ENCODE peak calls at places on chromosome 2, in seven cellular contexts. One of them, this sample, is unnamed. For H3K4me1, the result is how much of the 10 kb centered on the place peaks cover.

GRCh38 chr2:169693344-169693743 is 861 bp downstream of the CFAP210 start:
- DNase-seq in HCT116: peak
- DNase-seq in MM.1S: no peak
- DNase-seq in SK-N-SH: peak
- DNase-seq in OCI-LY7: peak
- DNase-seq in GM23248: peak
- DNase-seq in GM23338: peak
- DNase-seq in this sample: peak

GRCh38 chr2:40304340-40304739 is 147.6 kb downstream of the SLC8A1 start:
- DNase-seq in MM.1S: no peak
- DNase-seq in GM23248: peak
- DNase-seq in HCT116: no peak
- DNase-seq in GM23338: peak
- DNase-seq in OCI-LY7: no peak
- DNase-seq in SK-N-SH: no peak
- DNase-seq in this sample: no peak

GRCh38 chr2:134244091-134244490 is 9.8 kb upstream of the MGAT5 start:
- DNase-seq in SK-N-SH: no peak
- DNase-seq in HCT116: no peak
- DNase-seq in OCI-LY7: no peak
- DNase-seq in GM23248: peak
- DNase-seq in GM23338: no peak
- DNase-seq in MM.1S: no peak
- DNase-seq in this sample: no peak

GRCh38 chr2:6113796-6114195 is 421.6 kb downstream of the SOX11 start:
- DNase-seq in MM.1S: no peak
- DNase-seq in GM23248: no peak
- DNase-seq in HCT116: no peak
- DNase-seq in SK-N-SH: no peak
- DNase-seq in OCI-LY7: no peak
- DNase-seq in GM23338: no peak
- DNase-seq in this sample: no peak

GRCh38 chr2:66576381-66577330 is 141.7 kb downstream of the MEIS1 start:
- DNase-seq in GM23338: peak
- DNase-seq in GM23248: peak
- DNase-seq in HCT116: no peak
- DNase-seq in OCI-LY7: no peak
- DNase-seq in MM.1S: no peak
- DNase-seq in SK-N-SH: no peak
- DNase-seq in this sample: peak

GRCh38 chr2:100755441-100755840 is 64.5 kb upstream of the NPAS2 start:
- DNase-seq in MM.1S: no peak
- DNase-seq in GM23248: peak
- DNase-seq in SK-N-SH: no peak
- DNase-seq in GM23338: no peak
- DNase-seq in HCT116: no peak
- DNase-seq in OCI-LY7: no peak
- DNase-seq in this sample: peak

GRCh38 chr2:42030196-42030759 is 17.5 kb upstream of the PKDCC start:
- DNase-seq in MM.1S: no peak
- DNase-seq in GM23248: no peak
- DNase-seq in SK-N-SH: no peak
- DNase-seq in GM23338: peak
- DNase-seq in HCT116: no peak
- DNase-seq in OCI-LY7: no peak
- DNase-seq in this sample: no peak

GRCh38 chr2:207133862-207134519 is 31.8 kb downstream of the KLF7 start:
- DNase-seq in GM23338: peak
- DNase-seq in OCI-LY7: no peak
- DNase-seq in GM23248: peak
- DNase-seq in SK-N-SH: no peak
- DNase-seq in HCT116: no peak
- DNase-seq in MM.1S: peak
- DNase-seq in this sample: peak

GRCh38 chr2:147663153-147663961 is 181.5 kb upstream of the ACVR2A start:
- DNase-seq in MM.1S: peak
- DNase-seq in GM23338: no peak
- DNase-seq in GM23248: no peak
- DNase-seq in HCT116: no peak
- DNase-seq in OCI-LY7: no peak
- DNase-seq in SK-N-SH: no peak
- DNase-seq in this sample: no peak

GRCh38 chr2:177165103-177165583 is 47.5 kb upstream of the HNRNPA3 start:
- DNase-seq in HCT116: no peak
- DNase-seq in OCI-LY7: peak
- DNase-seq in GM23338: no peak
- DNase-seq in GM23248: peak
- DNase-seq in MM.1S: no peak
- DNase-seq in SK-N-SH: no peak
- DNase-seq in this sample: peak

GRCh38 chr2:67877281-67877680 is 185.5 kb downstream of the C1D start:
- DNase-seq in MM.1S: no peak
- DNase-seq in SK-N-SH: peak
- DNase-seq in HCT116: no peak
- DNase-seq in OCI-LY7: no peak
- DNase-seq in GM23338: peak
- DNase-seq in GM23248: no peak
- DNase-seq in this sample: no peak

GRCh38 chr2:199309973-199310372 is 147.8 kb downstream of the SATB2 start:
- DNase-seq in SK-N-SH: no peak
- DNase-seq in OCI-LY7: peak
- DNase-seq in GM23338: no peak
- DNase-seq in HCT116: no peak
- DNase-seq in MM.1S: no peak
- DNase-seq in GM23248: no peak
- DNase-seq in this sample: no peak

GRCh38 chr2:176500921-176501320 is 231.7 kb downstream of the MTX2 start:
- DNase-seq in MM.1S: no peak
- DNase-seq in OCI-LY7: no peak
- DNase-seq in GM23338: no peak
- DNase-seq in HCT116: no peak
- DNase-seq in SK-N-SH: no peak
- DNase-seq in GM23248: peak
- DNase-seq in this sample: no peak

GRCh38 chr2:132577693-132578092 is 92.3 kb downstream of the LYPD1 start:
- DNase-seq in GM23338: no peak
- DNase-seq in MM.1S: no peak
- DNase-seq in OCI-LY7: no peak
- DNase-seq in SK-N-SH: no peak
- DNase-seq in GM23248: no peak
- DNase-seq in HCT116: no peak
- DNase-seq in this sample: no peak

GRCh38 chr2:128282246-128282975 is 36.3 kb downstream of the HS6ST1 start:
- DNase-seq in HCT116: no peak
- DNase-seq in MM.1S: no peak
- DNase-seq in SK-N-SH: peak
- DNase-seq in OCI-LY7: no peak
- DNase-seq in GM23338: no peak
- DNase-seq in GM23248: no peak
- DNase-seq in this sample: no peak

GRCh38 chr2:191012845-191013616 is 940 bp downstream of the STAT1 start:
- DNase-seq in GM23248: peak
- DNase-seq in HCT116: no peak
- DNase-seq in OCI-LY7: no peak
- DNase-seq in GM23338: no peak
- DNase-seq in MM.1S: no peak
- DNase-seq in SK-N-SH: peak
- DNase-seq in this sample: no peak

GRCh38 chr2:206011018-206011614 is 74.9 kb downstream of the INO80D start:
- DNase-seq in GM23248: no peak
- DNase-seq in OCI-LY7: no peak
- DNase-seq in MM.1S: no peak
- DNase-seq in SK-N-SH: no peak
- DNase-seq in GM23338: no peak
- DNase-seq in HCT116: no peak
- DNase-seq in this sample: no peak

GRCh38 chr2:66457545-66457944 is 22.6 kb downstream of the MEIS1 start:
- DNase-seq in OCI-LY7: no peak
- DNase-seq in MM.1S: no peak
- DNase-seq in GM23338: no peak
- DNase-seq in HCT116: no peak
- DNase-seq in GM23248: no peak
- DNase-seq in SK-N-SH: no peak
- DNase-seq in this sample: no peak

GRCh38 chr2:174591740-174592139 is 5.9 kb downstream of the WIPF1 start:
- DNase-seq in OCI-LY7: no peak
- DNase-seq in GM23338: no peak
- DNase-seq in SK-N-SH: no peak
- DNase-seq in MM.1S: no peak
- DNase-seq in HCT116: no peak
- DNase-seq in GM23248: no peak
- DNase-seq in this sample: no peak

GRCh38 chr2:105324732-105325131 is 4.8 kb downstream of the TGFBRAP1 start:
- DNase-seq in OCI-LY7: no peak
- DNase-seq in HCT116: no peak
- DNase-seq in MM.1S: no peak
- DNase-seq in GM23248: peak
- DNase-seq in SK-N-SH: no peak
- DNase-seq in GM23338: peak
- DNase-seq in this sample: no peak

DNA sequence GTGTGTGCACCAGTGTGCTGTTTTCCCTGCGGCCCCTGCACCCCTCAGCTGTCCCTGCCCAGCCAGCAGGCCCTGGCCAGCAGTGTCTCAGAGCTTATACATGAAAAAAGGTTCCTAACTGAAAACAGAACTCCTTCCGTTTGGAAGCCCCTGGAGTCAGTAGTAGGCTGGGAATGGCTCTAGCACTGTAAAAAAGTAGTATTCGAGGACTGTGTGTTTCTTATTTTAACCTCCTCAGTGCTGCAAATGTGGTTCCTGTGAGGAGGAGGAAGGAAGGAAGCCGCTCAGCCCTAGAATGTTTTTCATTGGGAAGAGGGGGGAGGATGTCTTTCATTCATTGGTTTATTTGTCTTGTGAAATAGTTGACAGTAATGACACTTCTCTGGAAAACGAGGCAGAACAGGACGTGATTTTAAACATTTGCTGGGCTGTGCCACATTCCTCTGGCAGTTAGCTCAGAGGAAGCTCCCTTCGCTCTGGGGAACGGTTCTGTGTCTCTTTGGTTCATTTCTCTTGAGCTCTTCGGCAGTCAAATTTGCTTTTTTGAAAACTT is 103.5 kb downstream of the SPTBN1 start:
- DNase-seq in GM23338: peak
- DNase-seq in OCI-LY7: peak
- DNase-seq in HCT116: no peak
- DNase-seq in SK-N-SH: peak
- DNase-seq in MM.1S: peak
- DNase-seq in GM23248: peak
- DNase-seq in this sample: peak
- H2AFZ ChIP-seq in GM23338: no peak
- H2AFZ ChIP-seq in OCI-LY7: peak
- H2AFZ ChIP-seq in HCT116: no peak
- H2AFZ ChIP-seq in SK-N-SH: peak
- H2AFZ ChIP-seq in MM.1S: no peak
- H2AFZ ChIP-seq in GM23248: peak
- H2AFZ ChIP-seq in this sample: peak

DNA sequence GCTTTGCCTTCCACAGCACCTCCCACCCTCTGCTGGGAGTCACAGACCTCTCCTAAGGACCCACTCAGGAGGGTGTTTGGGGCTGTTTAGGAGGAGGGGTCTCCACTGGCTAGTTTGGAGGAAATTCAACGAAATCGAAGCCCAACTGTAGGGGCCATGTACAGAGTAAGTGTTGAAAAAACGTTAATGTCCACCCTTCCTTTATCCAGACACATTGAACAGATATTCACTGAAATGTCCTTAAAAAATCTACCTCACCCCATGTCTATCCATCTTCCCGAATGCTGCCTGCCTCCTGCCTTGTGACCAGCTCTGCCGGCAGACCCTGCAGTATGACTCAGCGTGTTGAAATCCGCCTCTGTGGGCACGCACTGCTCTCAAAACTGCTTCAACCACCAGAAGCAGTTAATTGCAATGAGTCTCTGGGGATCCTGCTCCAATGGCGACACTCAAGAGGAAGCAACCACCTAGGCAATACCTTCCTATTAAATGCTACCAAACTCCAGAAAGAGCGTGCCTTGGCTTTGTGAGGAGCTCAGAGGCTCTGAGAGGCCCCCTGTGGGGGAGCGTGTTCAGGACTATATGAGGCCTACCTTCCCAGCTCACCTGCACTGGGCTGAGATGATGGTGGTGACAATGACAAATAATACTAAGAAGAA is 61.4 kb upstream of the RTN4 start:
- DNase-seq in GM23248: peak
- DNase-seq in GM23338: peak
- DNase-seq in OCI-LY7: no peak
- DNase-seq in MM.1S: no peak
- DNase-seq in HCT116: peak
- DNase-seq in SK-N-SH: no peak
- DNase-seq in this sample: peak
- TF ChIP-seq EZH2phosphoT487 in GM23248: no peak
- TF ChIP-seq EZH2phosphoT487 in GM23338: no peak
- TF ChIP-seq EZH2phosphoT487 in OCI-LY7: no peak
- TF ChIP-seq EZH2phosphoT487 in MM.1S: no peak
- TF ChIP-seq EZH2phosphoT487 in HCT116: no peak
- TF ChIP-seq EZH2phosphoT487 in SK-N-SH: no peak
- TF ChIP-seq EZH2phosphoT487 in this sample: no peak

DNA sequence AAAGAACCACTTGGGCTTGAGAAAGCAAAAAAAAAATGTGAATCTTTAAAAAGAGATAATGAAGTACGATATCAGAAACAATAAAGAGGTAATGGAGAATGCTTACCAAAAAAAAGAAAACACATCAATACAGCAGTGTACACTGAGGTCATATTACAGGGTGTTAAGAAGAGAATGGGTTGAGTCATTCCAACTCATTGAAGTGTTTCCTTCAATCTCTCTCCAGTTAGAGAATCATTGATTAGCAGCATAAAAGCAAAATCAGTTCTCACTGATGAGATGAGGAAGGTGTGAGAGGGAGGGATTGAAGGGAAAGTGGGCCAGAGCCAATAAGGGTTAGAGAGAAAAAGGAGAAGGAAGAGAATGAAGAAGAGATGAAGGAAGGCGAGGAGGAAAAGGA is 43.9 kb upstream of the SGPP2 start:
- DNase-seq in MM.1S: no peak
- DNase-seq in GM23248: no peak
- DNase-seq in OCI-LY7: no peak
- DNase-seq in HCT116: no peak
- DNase-seq in SK-N-SH: no peak
- DNase-seq in GM23338: no peak
- DNase-seq in this sample: no peak
- H3K4me1 ChIP-seq in MM.1S: under half
- H3K4me1 ChIP-seq in GM23248: under half
- H3K4me1 ChIP-seq in OCI-LY7: under half
- H3K4me1 ChIP-seq in HCT116: under half
- H3K4me1 ChIP-seq in SK-N-SH: under half
- H3K4me1 ChIP-seq in GM23338: under half
- H3K4me1 ChIP-seq in this sample: under half

DNA sequence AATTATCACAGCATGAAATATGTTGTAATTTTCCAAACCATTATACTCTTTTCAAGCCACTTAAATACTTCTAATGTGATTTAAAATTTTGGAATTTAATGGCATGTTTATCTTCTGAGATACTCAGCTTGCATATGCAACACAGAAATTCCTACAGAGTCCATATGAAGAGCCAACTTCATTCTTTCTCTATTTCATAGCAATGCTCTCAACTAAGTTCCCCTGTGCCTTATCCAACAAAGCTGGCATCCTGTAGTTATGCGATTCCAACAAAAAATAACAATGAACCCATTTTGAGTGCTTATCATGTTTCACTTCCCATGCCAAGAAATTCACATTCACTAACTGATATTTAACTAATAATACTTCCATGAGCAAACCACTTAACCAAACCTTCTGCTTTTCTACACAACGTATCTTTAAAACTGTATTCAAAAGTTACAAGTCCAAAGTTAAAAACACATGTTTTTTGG is 113.4 kb upstream of the WDR75 start:
- DNase-seq in SK-N-SH: no peak
- DNase-seq in MM.1S: no peak
- DNase-seq in GM23248: peak
- DNase-seq in HCT116: no peak
- DNase-seq in OCI-LY7: no peak
- DNase-seq in GM23338: no peak
- DNase-seq in this sample: peak
- H2AFZ ChIP-seq in SK-N-SH: peak
- H2AFZ ChIP-seq in MM.1S: no peak
- H2AFZ ChIP-seq in GM23248: peak
- H2AFZ ChIP-seq in HCT116: no peak
- H2AFZ ChIP-seq in OCI-LY7: no peak
- H2AFZ ChIP-seq in GM23338: no peak
- H2AFZ ChIP-seq in this sample: no peak

This sample was measured in PC-3.